ENCODE peak calls at places on chromosomes 16 and 17, in four cellular contexts. A, D, Z and P are unnamed samples.

GRCh38 chr17:33974276-33974675 is 280.8 kb upstream of the CCL2 start:
- DNase-seq in A (no peak), D (no peak), Z (no peak), P (no peak)

GRCh38 chr16:30637952-30638351 is 12.8 kb upstream of the PRR14 start:
- DNase-seq in A (no peak), D (no peak), Z (no peak), P (no peak)

GRCh38 chr16:676565-677297 is 1.3 kb downstream of the RHBDL1 start:
- DNase-seq in A (no peak), D (no peak), Z (peak), P (peak)

GRCh38 chr16:85988723-85989313 is 89.9 kb downstream of the IRF8 start:
- DNase-seq in A (no peak), D (no peak), Z (no peak), P (peak)

GRCh38 chr17:73786286-73786743 is 142.1 kb upstream of the SDK2 start:
- DNase-seq in A (no peak), D (no peak), Z (peak), P (peak)

GRCh38 chr17:74873874-74874614 is 1.2 kb upstream of the FDXR start:
- DNase-seq in A (no peak), D (no peak), Z (no peak), P (no peak)

GRCh38 chr17:7383371-7383741 is 2.5 kb downstream of the TNK1 start:
- DNase-seq in A (no peak), D (no peak), Z (no peak), P (no peak)

GRCh38 chr17:6505425-6506142 is 50.8 kb downstream of the PITPNM3 start:
- DNase-seq in A (no peak), D (peak), Z (no peak), P (no peak)

GRCh38 chr17:74532115-74532514 is 840 bp upstream of the CD300LB start:
- DNase-seq in A (peak), D (no peak), Z (peak), P (peak)

GRCh38 chr17:47970725-47971511 is at the start of gene CDK5RAP3:
- DNase-seq in A (peak), D (peak), Z (peak), P (peak)

GRCh38 chr16:10321407-10322397 is 64.2 kb upstream of the ATF7IP2 start:
- DNase-seq in A (no peak), D (no peak), Z (no peak), P (no peak)

GRCh38 chr17:61410555-61411089 is 11.0 kb downstream of the TBX2 start:
- DNase-seq in A (peak), D (no peak), Z (peak), P (peak)

GRCh38 chr16:79509221-79509631 is 91.3 kb downstream of the MAF start:
- DNase-seq in A (peak), D (no peak), Z (no peak), P (no peak)

GRCh38 chr17:29156781-29157180 is 23.4 kb downstream of the MYO18A start:
- DNase-seq in A (no peak), D (no peak), Z (no peak), P (no peak)

GRCh38 chr16:11236855-11237254 is 19.1 kb downstream of the SOCS1 start:
- DNase-seq in A (no peak), D (no peak), Z (no peak), P (no peak)

GRCh38 chr17:77145635-77146632 is 5.2 kb downstream of the SEC14L1 start:
- DNase-seq in A (peak), D (no peak), Z (peak), P (peak)

GRCh38 chr17:79788989-79789942 is 7.6 kb downstream of the CBX8 start:
- DNase-seq in A (no peak), D (no peak), Z (no peak), P (no peak)

GRCh38 chr16:10920726-10921427 is 21.4 kb downstream of the DEXI start:
- DNase-seq in A (no peak), D (no peak), Z (no peak), P (no peak)

GRCh38 chr17:55540414-55541091 is 29.3 kb upstream of the SMIM36 start:
- DNase-seq in A (no peak), D (no peak), Z (no peak), P (no peak)

GRCh38 chr17:77644181-77644972 is 314.1 kb upstream of the TNRC6C start:
- DNase-seq in A (no peak), D (no peak), Z (no peak), P (no peak)

GRCh38 chr16:50928065-50928464 is 186.2 kb downstream of the CYLD start:
- DNase-seq in A (no peak), D (no peak), Z (no peak), P (no peak)

GRCh38 chr16:729768-730665 is 3.1 kb downstream of the HAGHL start:
- DNase-seq in A (no peak), D (no peak), Z (no peak), P (no peak)

GRCh38 chr16:29925173-29925804 is 737 bp downstream of the KCTD13 start:
- DNase-seq in A (no peak), D (no peak), Z (peak), P (no peak)

GRCh38 chr16:65125322-65125721 is 3.5 kb upstream of the CDH11 start:
- DNase-seq in A (no peak), D (no peak), Z (no peak), P (no peak)

GRCh38 chr17:13346996-13347762 is 254.6 kb downstream of the HS3ST3A1 start:
- DNase-seq in A (no peak), D (peak), Z (no peak), P (no peak)